ENCODE peak calls at places on chromosomes 2 and 18, in five cellular contexts. B is astrocyte of the spinal cord, Q is dorsolateral prefrontal cortex, K is right atrium auricular region, O is brain microvascular endothelial cell. W is an unnamed sample.

GRCh38 chr2:138507267-138507666 is 5.7 kb downstream of the SPOPL start:
- DNase-seq in B (no peak), Q (no peak), K (no peak), O (no peak), W (no peak)

GRCh38 chr2:111701266-111701665 is 182.7 kb downstream of the ANAPC1 start:
- DNase-seq in B (no peak), Q (no peak), K (no peak), O (no peak), W (no peak)

GRCh38 chr2:191500566-191501389 is 177.2 kb upstream of the NABP1 start:
- DNase-seq in B (peak; percentile 17), Q (no peak), K (no peak), O (no peak), W (no peak)

GRCh38 chr2:48728827-48729226 is 26.7 kb downstream of the LHCGR start:
- DNase-seq in B (no peak), Q (no peak), K (no peak), O (no peak), W (no peak)

GRCh38 chr18:73908323-73908722 is 239.3 kb downstream of the FBXO15 start:
- DNase-seq in B (peak; percentile 53), Q (no peak), K (no peak), O (peak; percentile 25), W (peak; percentile 22)

GRCh38 chr18:59918320-59918755 is 18.5 kb downstream of the PMAIP1 start:
- DNase-seq in B (peak; percentile 79), Q (no peak), K (no peak), O (no peak), W (peak; percentile 37)

GRCh38 chr2:73984922-73985317 is 210 bp downstream of the TET3 start:
- DNase-seq in B (no peak), Q (no peak), K (no peak), O (no peak), W (no peak)

GRCh38 chr2:30300122-30300455 is 68.8 kb downstream of the LBH start:
- DNase-seq in B (no peak), Q (no peak), K (no peak), O (no peak), W (no peak)

GRCh38 chr2:170736628-170737027 is 21.5 kb downstream of the SP5 start:
- DNase-seq in B (no peak), Q (no peak), K (no peak), O (no peak), W (no peak)

GRCh38 chr18:59455728-59456276 is 96.7 kb upstream of the LMAN1 start:
- DNase-seq in B (no peak), Q (no peak), K (no peak), O (no peak), W (no peak)

GRCh38 chr2:110173523-110173922 is 31.3 kb downstream of the NPHP1 start:
- DNase-seq in B (peak; percentile 42), Q (no peak), K (no peak), O (no peak), W (peak; percentile 41)

GRCh38 chr18:75625966-75626365 is 198.5 kb upstream of the SMIM21 start:
- DNase-seq in B (peak; percentile 46), Q (no peak), K (no peak), O (no peak), W (no peak)

GRCh38 chr2:38170733-38171132 is 94.8 kb upstream of the CYP1B1 start:
- DNase-seq in B (no peak), Q (no peak), K (no peak), O (no peak), W (no peak)

GRCh38 chr2:131154071-131154531 is 49.0 kb downstream of the PLEKHB2 start:
- DNase-seq in B (peak; percentile 52), Q (peak; percentile 70), K (no peak), O (peak; percentile 41), W (peak; percentile 62)

GRCh38 chr18:24878289-24878688 is 417.9 kb downstream of the HRH4 start:
- DNase-seq in B (peak; percentile 58), Q (no peak), K (no peak), O (peak; percentile 51), W (peak; percentile 67)

GRCh38 chr2:241882090-241882625 is 12.6 kb downstream of the RTP5 start:
- DNase-seq in B (no peak), Q (no peak), K (peak; percentile 72), O (no peak), W (peak; percentile 14)

GRCh38 chr2:229733606-229734205 is 19.4 kb upstream of the DNER start:
- DNase-seq in B (no peak), Q (no peak), K (no peak), O (no peak), W (peak; percentile 22)

GRCh38 chr2:1972948-1973347 is 228.6 kb upstream of the PXDN start:
- DNase-seq in B (peak; percentile 38), Q (no peak), K (no peak), O (no peak), W (no peak)

GRCh38 chr2:54574107-54574859 is 118.2 kb downstream of the SPTBN1 start:
- DNase-seq in B (no peak), Q (no peak), K (no peak), O (peak; percentile 77), W (peak; percentile 95)

GRCh38 chr2:173862612-173863217 is 102.5 kb downstream of the SP3 start:
- DNase-seq in B (no peak), Q (no peak), K (no peak), O (no peak), W (no peak)

GRCh38 chr18:4433762-4434161 is 21.3 kb downstream of the DLGAP1 start:
- DNase-seq in B (peak; percentile 80), Q (no peak), K (no peak), O (peak; percentile 20), W (no peak)

GRCh38 chr18:71293322-71293721 is 1004.5 kb downstream of the SOCS6 start:
- DNase-seq in B (peak; percentile 12), Q (no peak), K (no peak), O (no peak), W (no peak)

GRCh38 chr2:149650006-149650405 is 62.4 kb upstream of the MMADHC start:
- DNase-seq in B (no peak), Q (no peak), K (no peak), O (peak; percentile 79), W (peak; percentile 82)

DNA sequence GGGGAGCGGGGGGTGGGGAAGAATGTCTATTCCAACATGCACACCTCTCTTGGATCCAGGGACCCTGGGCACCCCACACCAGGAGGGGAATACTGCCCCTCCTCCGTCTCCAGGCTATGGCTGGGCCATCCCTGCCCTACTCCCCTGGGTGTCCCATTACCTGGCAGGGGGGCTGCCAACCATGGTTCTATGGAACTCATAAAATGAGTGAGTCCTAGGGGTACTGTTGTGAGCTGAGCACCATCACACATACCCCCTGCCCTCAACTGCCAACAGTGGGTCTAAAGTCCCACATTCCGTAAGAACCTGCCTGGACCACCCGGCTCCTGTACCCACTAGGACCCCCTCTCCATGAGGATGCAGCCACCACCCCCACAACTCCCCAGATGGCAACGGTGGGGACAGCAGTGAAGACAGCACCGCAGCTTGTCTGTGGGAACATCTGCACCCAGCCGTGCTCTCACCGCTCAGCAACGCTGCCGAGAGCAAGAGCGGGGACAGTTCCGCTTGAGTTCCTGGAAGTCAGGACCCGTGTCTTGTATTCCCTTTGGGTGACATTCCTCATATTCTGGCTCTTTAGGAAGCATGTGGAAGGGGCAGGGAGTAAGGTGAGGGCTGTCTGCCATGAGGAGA is 41.5 kb downstream of the BIN1 start:
- DNase-seq in B (no peak), Q (no peak), K (no peak), O (no peak), W (no peak)
- H3K4me3 ChIP-seq in B (no peak overlapping the region), Q (no peak overlapping the region), K (no peak overlapping the region), O (no peak overlapping the region), W (no peak overlapping the region)

GRCh38 chr2:151638188-151638933 is 95.9 kb downstream of the NEB start:
- DNase-seq in B (no peak), Q (no peak), K (no peak), O (no peak), W (peak; percentile 3)

GRCh38 chr2:151637284-151637781 is 96.9 kb downstream of the NEB start:
- DNase-seq in B (no peak), Q (no peak), K (no peak), O (no peak), W (no peak)

GRCh38 chr2:151634726-151635467 is 99.4 kb downstream of the NEB start:
- DNase-seq in B (no peak), Q (no peak), K (no peak), O (peak; percentile 9), W (no peak)

GRCh38 chr2:151630372-151630771 is 103.9 kb downstream of the NEB start:
- DNase-seq in B (no peak), Q (no peak), K (no peak), O (no peak), W (no peak)

GRCh38 chr2:151632993-151633592 is 101.2 kb downstream of the NEB start:
- DNase-seq in B (peak; percentile 41), Q (no peak), K (no peak), O (no peak), W (peak; percentile 36)
- TF ChIP-seq CTCF in B (peak; percentile 34), Q (peak; percentile 24), K (no peak), O (no peak), W (peak; percentile 27)

DNA sequence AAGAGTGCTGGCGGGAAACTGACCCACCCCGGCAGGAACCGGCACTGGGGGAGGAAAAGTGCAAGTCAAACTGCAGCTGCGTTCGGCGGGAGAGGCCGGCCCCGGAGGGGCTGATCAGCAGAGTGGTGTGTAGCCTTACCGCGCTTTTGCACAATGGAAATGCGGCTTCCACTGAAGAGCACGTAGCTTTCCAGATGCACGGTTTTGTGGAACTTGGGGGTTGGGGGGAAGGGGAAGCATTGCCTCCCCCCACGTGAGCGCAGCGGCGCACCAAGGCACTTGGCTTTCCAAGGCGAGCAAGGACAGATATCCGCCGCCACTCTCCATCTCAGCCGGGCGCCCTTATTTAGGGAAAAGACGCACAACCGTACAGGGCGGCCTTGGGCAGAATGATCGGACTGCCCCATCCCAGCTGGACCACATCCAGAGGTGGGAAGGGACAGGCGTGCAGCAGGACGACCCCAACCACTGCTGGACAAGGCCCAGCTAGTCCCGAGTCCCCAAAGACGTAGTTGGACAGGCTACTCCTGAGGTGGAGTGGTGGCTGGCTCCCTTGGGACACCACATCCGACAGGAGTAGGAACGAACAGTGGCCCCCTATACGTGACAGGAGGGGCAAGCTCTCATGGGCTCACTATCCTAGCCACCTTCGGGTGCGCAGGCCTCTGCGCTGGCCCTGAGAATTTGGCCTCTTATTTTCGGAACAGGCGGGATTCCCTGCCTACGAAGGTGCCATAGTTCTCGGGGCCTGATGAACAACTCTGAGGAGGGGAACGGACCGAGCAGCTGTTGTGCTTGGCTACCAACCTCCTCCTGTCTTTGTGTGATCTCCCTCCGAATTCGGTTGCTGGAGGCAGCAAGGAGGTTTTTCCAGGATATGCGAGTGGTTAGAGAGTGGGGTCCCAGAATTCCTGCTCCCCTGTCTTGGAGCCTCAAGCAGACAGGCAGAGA is 2.4 kb downstream of the FEV start:
- DNase-seq in B (no peak), Q (no peak), K (no peak), O (no peak), W (no peak)
- H3K4me3 ChIP-seq in B (no peak overlapping the region), Q (peak overlapping the region; percentile 35), K (peak overlapping the region; percentile 33), O (no peak overlapping the region), W (no peak overlapping the region)

DNA sequence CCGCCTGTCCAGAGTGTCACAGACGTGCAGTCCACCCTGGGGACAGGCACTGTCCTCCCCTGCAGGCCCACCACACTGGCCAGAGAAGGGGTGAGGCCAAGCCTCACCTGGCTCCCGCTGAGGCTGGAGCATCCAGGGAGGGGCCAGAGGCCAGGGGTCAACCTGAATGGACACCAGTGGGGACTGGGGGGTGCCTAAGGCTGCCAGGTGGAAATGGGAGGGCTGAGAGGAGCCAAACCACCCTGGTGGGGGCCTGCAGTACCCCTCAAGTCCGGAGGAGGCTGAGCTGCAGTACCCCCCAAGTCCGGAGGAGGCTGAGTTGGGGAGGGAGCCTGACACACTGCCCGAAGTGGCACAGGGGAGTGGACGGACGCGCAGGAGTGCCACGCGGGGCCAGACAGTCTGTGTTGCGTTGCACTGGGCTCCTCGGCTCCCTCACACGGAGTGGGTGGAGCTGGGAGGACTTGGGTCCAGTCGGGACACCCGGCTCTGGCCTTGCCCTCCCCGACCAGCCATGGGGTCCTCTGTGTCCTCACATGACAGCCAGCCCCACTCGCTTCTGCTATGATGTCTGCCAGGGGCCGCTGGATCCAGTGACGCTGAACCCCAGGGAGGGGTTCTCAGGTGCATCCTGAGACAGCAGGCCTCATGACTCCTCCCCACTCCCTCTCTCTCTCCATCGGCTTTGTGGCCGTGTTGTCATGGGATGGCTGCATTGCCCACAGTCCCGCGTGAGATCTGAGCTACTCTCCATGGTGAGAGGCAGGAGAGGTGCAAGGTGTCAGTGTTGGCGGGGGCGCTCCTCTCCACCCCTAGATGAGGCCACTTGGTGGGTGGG is 22.3 kb upstream of the GPC1 start:
- DNase-seq in B (no peak), Q (peak; percentile 30), K (no peak), O (no peak), W (no peak)
- TF ChIP-seq CTCF in B (no peak), Q (no peak), K (no peak), O (no peak), W (no peak)

W was measured in fibroblast of villous mesenchyme.